ENCODE peak calls at places on chromosomes 12 and 14, in nine cellular contexts. Q is HCEC 1CT; Z is type B pancreatic cell; N is stimulated activated CD4-positive, alpha-beta T cell treated with anti-CD3 and anti-CD28 coated beads, TNF-alpha, amount 100 ng/mL, for 48 hours; O is RWPE2; E is GM03348; L is posterior cingulate gyrus; F is mammary epithelial cell; K is ovary. X is an unnamed sample.

GRCh38 chr12:66014818-66015217 is 115.7 kb downstream of the LLPH start:
- DNase-seq in L (no peak), O (no peak), Q (peak; percentile 79), N (no peak), E (peak; percentile 51), F (peak; percentile 33), Z (no peak), K (no peak), X (no peak)

GRCh38 chr12:88577537-88577936 is 2.7 kb downstream of the KITLG start:
- DNase-seq in Q (peak; percentile 54), L (no peak), E (peak; percentile 14), N (no peak), O (no peak), Z (no peak), K (no peak), F (peak; percentile 73), X (no peak)

GRCh38 chr14:32224731-32225377 is 21.8 kb upstream of the RNU6-8 start:
- DNase-seq in N (no peak), K (no peak), E (peak; percentile 60), Q (peak; percentile 85), L (peak; percentile 40), F (peak; percentile 60), Z (no peak), O (no peak), X (no peak)

GRCh38 chr14:63735720-63736119 is 7.9 kb upstream of the SGPP1 start:
- DNase-seq in K (no peak), N (no peak), Q (no peak), F (no peak), L (no peak), Z (no peak), O (no peak), E (no peak), X (no peak)

GRCh38 chr12:47820631-47821345 is 1.1 kb upstream of the HDAC7 start:
- DNase-seq in O (peak; percentile 86), E (peak; percentile 95), Q (peak; percentile 96), K (peak; percentile 78), N (no peak), L (peak; percentile 47), F (peak; percentile 85), Z (no peak), X (no peak)

GRCh38 chr12:1457901-1458300 is 136.5 kb downstream of the FBXL14 start:
- DNase-seq in Q (peak; percentile 83), L (no peak), Z (no peak), K (no peak), F (peak; percentile 43), N (no peak), O (no peak), E (peak; percentile 88), X (no peak)

GRCh38 chr12:120798696-120799095 is 73.1 kb downstream of the ACADS start:
- DNase-seq in Q (no peak), E (no peak), K (no peak), O (no peak), L (no peak), Z (no peak), N (no peak), F (no peak), X (no peak)

GRCh38 chr12:57779736-57780135 is 2.9 kb upstream of the TSFM start:
- DNase-seq in E (no peak), K (no peak), O (no peak), N (no peak), L (no peak), Z (no peak), Q (no peak), F (no peak), X (no peak)

GRCh38 chr12:70484464-70484863 is 118.4 kb downstream of the KCNMB4 start:
- DNase-seq in L (no peak), N (no peak), E (no peak), F (no peak), Z (no peak), K (no peak), O (no peak), Q (no peak), X (no peak)

GRCh38 chr12:114403044-114403689 is 2.8 kb downstream of the TBX5 start:
- DNase-seq in O (no peak), F (no peak), Z (no peak), Q (no peak), K (no peak), L (no peak), E (peak; percentile 77), N (no peak), X (no peak)

GRCh38 chr14:102775855-102776760 is 1.1 kb upstream of the TRAF3 start:
- DNase-seq in Z (no peak), F (peak; percentile 50), E (peak; percentile 81), N (no peak), K (peak; percentile 31), Q (peak; percentile 68), O (no peak), L (no peak), X (no peak)

GRCh38 chr12:122866379-122866778 is 29.5 kb downstream of the VPS37B start:
- DNase-seq in F (no peak), N (no peak), K (no peak), Z (no peak), Q (no peak), L (no peak), E (no peak), O (no peak), X (no peak)

GRCh38 chr14:79118291-79118690 is 948.1 kb downstream of the NRXN3 start:
- DNase-seq in N (no peak), L (no peak), O (no peak), F (no peak), Q (no peak), E (no peak), Z (no peak), K (no peak), X (no peak)

GRCh38 chr12:131836193-131836592 is 8.0 kb downstream of the MMP17 start:
- DNase-seq in O (no peak), Z (no peak), F (no peak), E (no peak), L (no peak), K (no peak), Q (no peak), N (no peak), X (no peak)

GRCh38 chr12:122920687-122921086 is 24.8 kb upstream of the VPS37B start:
- DNase-seq in K (no peak), O (no peak), E (no peak), Q (no peak), F (no peak), N (no peak), Z (no peak), L (no peak), X (no peak)